ENCODE peak calls at places on chromosomes 3 and 15, in five cellular contexts. E is choroid plexus epithelial cell, J is cardiac fibroblast, X is cardiac muscle cell, G is left lung. F is an unnamed sample.
A peak's percentile ranks its signal among the peaks of the same experiment; 100 is the strongest.

GRCh38 chr3:31423522-31423921 is 109.2 kb upstream of the STT3B start:
- DNase-seq in E (peak; percentile 87), J (peak; percentile 8), X (peak; percentile 23), G (no peak), F (no peak)

GRCh38 chr3:43522702-43523362 is 99.0 kb downstream of the ANO10 start:
- DNase-seq in E (peak; percentile 60), J (peak; percentile 20), X (no peak), G (no peak), F (no peak)

GRCh38 chr3:128294999-128295468 is 141.8 kb downstream of the EEFSEC start:
- DNase-seq in E (no peak), J (no peak), X (no peak), G (no peak), F (no peak)

GRCh38 chr3:157027861-157028745 is 131.8 kb downstream of the CCNL1 start:
- DNase-seq in E (no peak), J (no peak), X (no peak), G (no peak), F (no peak)

GRCh38 chr3:120449701-120450216 is 1.0 kb downstream of the FSTL1 start:
- DNase-seq in E (peak; percentile 72), J (peak; percentile 68), X (peak; percentile 37), G (no peak), F (no peak)

GRCh38 chr15:62958528-62958927 is 84.0 kb upstream of the TPM1 start:
- DNase-seq in E (no peak), J (no peak), X (no peak), G (no peak), F (no peak)

GRCh38 chr3:66830301-66830700 is 167.8 kb upstream of the KBTBD8 start:
- DNase-seq in E (no peak), J (no peak), X (no peak), G (no peak), F (no peak)

GRCh38 chr15:63352808-63353207 is 28.8 kb downstream of the CA12 start:
- DNase-seq in E (no peak), J (no peak), X (no peak), G (no peak), F (no peak)

GRCh38 chr15:99344639-99345038 is 93.4 kb downstream of the LRRC28 start:
- DNase-seq in E (no peak), J (no peak), X (no peak), G (no peak), F (no peak)

GRCh38 chr3:112327371-112327951 is 5.5 kb upstream of the CD200 start:
- DNase-seq in E (peak; percentile 89), J (peak; percentile 86), X (peak; percentile 40), G (no peak), F (no peak)

GRCh38 chr3:188513662-188514328 is 359.8 kb downstream of the LPP start:
- DNase-seq in E (no peak), J (no peak), X (no peak), G (no peak), F (no peak)

GRCh38 chr3:115401298-115401697 is 222.0 kb upstream of the GAP43 start:
- DNase-seq in E (peak; percentile 95), J (peak; percentile 87), X (no peak), G (no peak), F (no peak)

GRCh38 chr15:89954541-89954940 is 41.8 kb upstream of the ARPIN start:
- DNase-seq in E (no peak), J (no peak), X (no peak), G (no peak), F (no peak)

GRCh38 chr3:58924581-58924980 is 125.2 kb downstream of the CFAP20DC start:
- DNase-seq in E (peak; percentile 49), J (no peak), X (no peak), G (no peak), F (no peak)

GRCh38 chr3:197242784-197243432 is 55.5 kb downstream of the DLG1 start:
- DNase-seq in E (peak; percentile 44), J (no peak), X (no peak), G (no peak), F (no peak)

GRCh38 chr3:23959147-23959900 is 14.2 kb downstream of the NR1D2 start:
- DNase-seq in E (peak; percentile 87), J (peak; percentile 70), X (no peak), G (no peak), F (no peak)

GRCh38 chr3:90010341-90010740 is 902.9 kb downstream of the EPHA3 start:
- DNase-seq in E (peak; percentile 84), J (peak; percentile 85), X (peak; percentile 76), G (no peak), F (no peak)

GRCh38 chr3:158057666-158058065 is 48.6 kb downstream of the SHOX2 start:
- DNase-seq in E (no peak), J (no peak), X (no peak), G (no peak), F (no peak)

GRCh38 chr3:59749291-59749690 is 699.5 kb upstream of the CFAP20DC start:
- DNase-seq in E (no peak), J (no peak), X (no peak), G (no peak), F (no peak)

GRCh38 chr15:92653836-92654524 is 1.6 kb downstream of the FAM174B start:
- DNase-seq in E (peak; percentile 52), J (no peak), X (peak; percentile 50), G (no peak), F (no peak)

GRCh38 chr3:153749070-153749610 is 372.1 kb upstream of the ARHGEF26 start:
- DNase-seq in E (no peak), J (peak; percentile 42), X (peak; percentile 34), G (no peak), F (no peak)

GRCh38 chr15:44706946-44707636 is 4.0 kb downstream of the PATL2 start:
- DNase-seq in E (no peak), J (no peak), X (no peak), G (no peak), F (no peak)

GRCh38 chr3:187798126-187798525 is 52.9 kb upstream of the BCL6 start:
- DNase-seq in E (no peak), J (no peak), X (no peak), G (no peak), F (no peak)

GRCh38 chr3:121269389-121269788 is 276.4 kb downstream of the POLQ start:
- DNase-seq in E (no peak), J (no peak), X (no peak), G (no peak), F (no peak)

GRCh38 chr15:40048155-40048792 is 9.3 kb upstream of the SRP14 start:
- DNase-seq in E (no peak), J (no peak), X (no peak), G (no peak), F (no peak)

GRCh38 chr3:161310649-161311423 is 60.5 kb downstream of the SPTSSB start:
- DNase-seq in E (no peak), J (no peak), X (no peak), G (no peak), F (no peak)

GRCh38 chr3:59759298-59760169 is 709.7 kb upstream of the CFAP20DC start:
- DNase-seq in E (no peak), J (no peak), X (no peak), G (no peak), F (no peak)

GRCh38 chr15:55846108-55846707 is 103.3 kb upstream of the PRTG start:
- DNase-seq in E (peak; percentile 93), J (peak; percentile 90), X (peak; percentile 75), G (no peak), F (no peak)

GRCh38 chr3:71102111-71103039 is 481.2 kb downstream of the FOXP1 start:
- DNase-seq in E (peak; percentile 94), J (peak; percentile 86), X (no peak), G (no peak), F (no peak)
- H3K4me3 ChIP-seq in E (no peak overlapping the region), J (no peak overlapping the region), X (no peak overlapping the region), G (no peak overlapping the region), F (no peak overlapping the region)

GRCh38 chr3:190012314-190012782 is 108.3 kb downstream of the P3H2 start:
- DNase-seq in E (peak; percentile 77), J (peak; percentile 28), X (no peak), G (no peak), F (no peak)

GRCh38 chr3:190016966-190017365 is 103.7 kb downstream of the P3H2 start:
- DNase-seq in E (no peak), J (no peak), X (no peak), G (no peak), F (no peak)

GRCh38 chr3:190013943-190014924 is 106.5 kb downstream of the P3H2 start:
- DNase-seq in E (no peak), J (no peak), X (no peak), G (no peak), F (no peak)

GRCh38 chr3:190012784-190013183 is 107.9 kb downstream of the P3H2 start:
- DNase-seq in E (no peak), J (no peak), X (no peak), G (no peak), F (no peak)

GRCh38 chr3:190014940-190015339 is 105.8 kb downstream of the P3H2 start:
- DNase-seq in E (no peak), J (no peak), X (no peak), G (no peak), F (no peak)
- H3K4me3 ChIP-seq in E (no peak overlapping the region), J (no peak overlapping the region), X (no peak overlapping the region), G (no peak overlapping the region), F (no peak overlapping the region)

GRCh38 chr3:127052121-127052561 is 69.2 kb downstream of the PLXNA1 start:
- DNase-seq in E (no peak), J (peak; percentile 21), X (no peak), G (peak; percentile 82), F (no peak)
- H3K4me3 ChIP-seq in E (no peak overlapping the region), J (no peak overlapping the region), X (no peak overlapping the region), G (no peak overlapping the region), F (no peak overlapping the region)

GRCh38 chr3:179071161-179071568 is 444 bp downstream of the ZMAT3 start:
- DNase-seq in E (peak; percentile 62), J (no peak), X (peak; percentile 58), G (no peak), F (no peak)

GRCh38 chr3:179071569-179072397 is at the start of gene ZMAT3:
- DNase-seq in E (peak; percentile 88), J (peak; percentile 88), X (peak; percentile 84), G (peak; percentile 98), F (peak; percentile 92)

GRCh38 chr3:179067839-179068238 is 3.8 kb downstream of the ZMAT3 start:
- DNase-seq in E (no peak), J (peak; percentile 22), X (peak; percentile 13), G (no peak), F (no peak)

GRCh38 chr3:179068779-179069530 is 2.7 kb downstream of the ZMAT3 start:
- DNase-seq in E (peak; percentile 41), J (peak; percentile 37), X (peak; percentile 17), G (no peak), F (no peak)

DNA sequence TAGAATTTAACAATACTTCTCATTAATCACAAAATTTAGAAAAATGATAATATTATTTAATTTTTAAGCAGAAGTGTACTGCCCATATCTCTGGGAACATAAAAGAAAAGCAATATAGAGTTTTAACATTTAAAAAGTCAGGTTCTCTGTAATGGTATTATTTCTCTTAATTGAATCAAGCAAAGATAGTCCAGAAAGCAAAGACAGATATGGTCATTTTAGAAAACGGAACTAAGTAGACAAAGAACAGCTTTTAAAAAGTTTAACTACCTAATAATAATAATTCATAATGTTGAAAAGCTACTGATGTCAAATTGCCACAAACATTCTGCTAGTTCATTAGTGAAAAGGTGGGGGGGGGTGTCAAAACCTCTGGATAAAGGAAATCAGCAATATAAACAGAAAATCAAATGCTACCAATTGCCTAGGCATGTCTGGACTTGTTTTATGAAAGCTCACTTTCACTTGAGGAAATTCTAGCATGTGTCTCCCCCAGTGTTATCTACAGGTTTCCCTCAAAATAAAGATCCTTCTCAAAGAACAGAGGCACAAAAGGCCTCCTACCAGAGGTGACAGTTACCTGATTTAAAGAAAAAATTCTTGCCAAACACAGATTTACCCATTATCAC is 1.7 kb downstream of the ZMAT3 start:
- DNase-seq in E (peak; percentile 73), J (peak; percentile 45), X (no peak), G (no peak), F (no peak)
- H3K4me3 ChIP-seq in E (peak overlapping the region; percentile 82), J (peak overlapping the region; percentile 74), X (peak overlapping the region; percentile 66), G (peak overlapping the region; percentile 77), F (peak overlapping the region; percentile 71)